ENCODE peak calls at places on chromosomes 13 and 19, in six cellular contexts. One of them, this sample, is unnamed.
A peak's percentile ranks its signal among the peaks of the same experiment; 100 is the strongest.

GRCh38 chr13:106555631-106556328 is 12.2 kb downstream of the ARGLU1 start:
- DNase-seq in effector memory CD8-positive, alpha-beta T cell: no peak
- DNase-seq in head of caudate nucleus: no peak
- DNase-seq in lower lobe of right lung: no peak
- DNase-seq in IMR-90: peak; percentile 68
- DNase-seq in stomach: no peak
- DNase-seq in this sample: no peak

GRCh38 chr13:45119469-45119989 is 781 bp upstream of the GTF2F2 start:
- DNase-seq in effector memory CD8-positive, alpha-beta T cell: peak; percentile 61
- DNase-seq in head of caudate nucleus: no peak
- DNase-seq in lower lobe of right lung: no peak
- DNase-seq in IMR-90: peak; percentile 77
- DNase-seq in stomach: no peak
- DNase-seq in this sample: peak; percentile 52

GRCh38 chr13:61410669-61411297 is 4.9 kb downstream of the PCDH20 start:
- DNase-seq in effector memory CD8-positive, alpha-beta T cell: no peak
- DNase-seq in head of caudate nucleus: no peak
- DNase-seq in lower lobe of right lung: no peak
- DNase-seq in IMR-90: peak; percentile 8
- DNase-seq in stomach: no peak
- DNase-seq in this sample: no peak

GRCh38 chr13:79805317-79805716 is 324.4 kb downstream of the NDFIP2 start:
- DNase-seq in effector memory CD8-positive, alpha-beta T cell: no peak
- DNase-seq in head of caudate nucleus: no peak
- DNase-seq in lower lobe of right lung: no peak
- DNase-seq in IMR-90: no peak
- DNase-seq in stomach: no peak
- DNase-seq in this sample: no peak

GRCh38 chr13:44191504-44192171 is 182.0 kb upstream of the SERP2 start:
- DNase-seq in effector memory CD8-positive, alpha-beta T cell: peak; percentile 9
- DNase-seq in head of caudate nucleus: peak; percentile 28
- DNase-seq in lower lobe of right lung: no peak
- DNase-seq in IMR-90: peak; percentile 70
- DNase-seq in stomach: peak; percentile 43
- DNase-seq in this sample: peak; percentile 9

GRCh38 chr19:15810335-15810734 is 5.1 kb downstream of the OR10H1 start:
- DNase-seq in effector memory CD8-positive, alpha-beta T cell: no peak
- DNase-seq in head of caudate nucleus: no peak
- DNase-seq in lower lobe of right lung: no peak
- DNase-seq in IMR-90: no peak
- DNase-seq in stomach: peak; percentile 27
- DNase-seq in this sample: no peak

GRCh38 chr19:46903458-46903857 is 42.7 kb downstream of the ARHGAP35 start:
- DNase-seq in effector memory CD8-positive, alpha-beta T cell: no peak
- DNase-seq in head of caudate nucleus: no peak
- DNase-seq in lower lobe of right lung: no peak
- DNase-seq in IMR-90: no peak
- DNase-seq in stomach: no peak
- DNase-seq in this sample: no peak

GRCh38 chr19:33388231-33388816 is 14.8 kb downstream of the CEBPG start:
- DNase-seq in effector memory CD8-positive, alpha-beta T cell: no peak
- DNase-seq in head of caudate nucleus: no peak
- DNase-seq in lower lobe of right lung: no peak
- DNase-seq in IMR-90: no peak
- DNase-seq in stomach: no peak
- DNase-seq in this sample: no peak

GRCh38 chr19:42965204-42965603 is 28.2 kb upstream of the PSG7 start:
- DNase-seq in effector memory CD8-positive, alpha-beta T cell: no peak
- DNase-seq in head of caudate nucleus: no peak
- DNase-seq in lower lobe of right lung: no peak
- DNase-seq in IMR-90: peak; percentile 87
- DNase-seq in stomach: no peak
- DNase-seq in this sample: no peak

GRCh38 chr19:44662686-44663085 is 8.6 kb upstream of the CEACAM19 start:
- DNase-seq in effector memory CD8-positive, alpha-beta T cell: no peak
- DNase-seq in head of caudate nucleus: no peak
- DNase-seq in lower lobe of right lung: no peak
- DNase-seq in IMR-90: peak; percentile 31
- DNase-seq in stomach: no peak
- DNase-seq in this sample: no peak

GRCh38 chr19:29724102-29724641 is 9.1 kb upstream of the C19orf12 start:
- DNase-seq in effector memory CD8-positive, alpha-beta T cell: no peak
- DNase-seq in head of caudate nucleus: no peak
- DNase-seq in lower lobe of right lung: no peak
- DNase-seq in IMR-90: peak; percentile 5
- DNase-seq in stomach: no peak
- DNase-seq in this sample: no peak

GRCh38 chr13:108850706-108851105 is 221.3 kb downstream of the MYO16 start:
- DNase-seq in effector memory CD8-positive, alpha-beta T cell: no peak
- DNase-seq in head of caudate nucleus: no peak
- DNase-seq in lower lobe of right lung: no peak
- DNase-seq in IMR-90: no peak
- DNase-seq in stomach: no peak
- DNase-seq in this sample: no peak

GRCh38 chr13:23146811-23147245 is 34.0 kb upstream of the SGCG start:
- DNase-seq in effector memory CD8-positive, alpha-beta T cell: no peak
- DNase-seq in head of caudate nucleus: no peak
- DNase-seq in lower lobe of right lung: no peak
- DNase-seq in IMR-90: peak; percentile 24
- DNase-seq in stomach: no peak
- DNase-seq in this sample: no peak

GRCh38 chr13:71644579-71644978 is 222.4 kb downstream of the DACH1 start:
- DNase-seq in effector memory CD8-positive, alpha-beta T cell: no peak
- DNase-seq in head of caudate nucleus: no peak
- DNase-seq in lower lobe of right lung: no peak
- DNase-seq in IMR-90: no peak
- DNase-seq in stomach: no peak
- DNase-seq in this sample: no peak

GRCh38 chr13:111944171-111944583 is 122.8 kb upstream of the SOX1 start:
- DNase-seq in effector memory CD8-positive, alpha-beta T cell: no peak
- DNase-seq in head of caudate nucleus: no peak
- DNase-seq in lower lobe of right lung: no peak
- DNase-seq in IMR-90: no peak
- DNase-seq in stomach: no peak
- DNase-seq in this sample: no peak

GRCh38 chr13:24670927-24671326 is 9.3 kb upstream of the ATP12A start:
- DNase-seq in effector memory CD8-positive, alpha-beta T cell: peak; percentile 7
- DNase-seq in head of caudate nucleus: no peak
- DNase-seq in lower lobe of right lung: no peak
- DNase-seq in IMR-90: no peak
- DNase-seq in stomach: no peak
- DNase-seq in this sample: no peak

GRCh38 chr19:39398297-39398864 is 7.2 kb downstream of the MED29 start:
- DNase-seq in effector memory CD8-positive, alpha-beta T cell: peak; percentile 49
- DNase-seq in head of caudate nucleus: peak; percentile 36
- DNase-seq in lower lobe of right lung: peak; percentile 92
- DNase-seq in IMR-90: peak; percentile 84
- DNase-seq in stomach: peak; percentile 73
- DNase-seq in this sample: peak; percentile 54

GRCh38 chr13:73141292-73141771 is 82.5 kb downstream of the KLF5 start:
- DNase-seq in effector memory CD8-positive, alpha-beta T cell: no peak
- DNase-seq in head of caudate nucleus: no peak
- DNase-seq in lower lobe of right lung: no peak
- DNase-seq in IMR-90: peak; percentile 15
- DNase-seq in stomach: peak; percentile 29
- DNase-seq in this sample: no peak

GRCh38 chr19:4596033-4596904 is 36.8 kb upstream of the SEMA6B start:
- DNase-seq in effector memory CD8-positive, alpha-beta T cell: no peak
- DNase-seq in head of caudate nucleus: no peak
- DNase-seq in lower lobe of right lung: no peak
- DNase-seq in IMR-90: no peak
- DNase-seq in stomach: no peak
- DNase-seq in this sample: no peak

GRCh38 chr19:58055483-58055874 is 3.6 kb upstream of the ZNF135 start:
- DNase-seq in effector memory CD8-positive, alpha-beta T cell: no peak
- DNase-seq in head of caudate nucleus: peak; percentile 35
- DNase-seq in lower lobe of right lung: no peak
- DNase-seq in IMR-90: no peak
- DNase-seq in stomach: no peak
- DNase-seq in this sample: no peak

GRCh38 chr13:93248627-93249047 is 22.0 kb downstream of the GPC6 start:
- DNase-seq in effector memory CD8-positive, alpha-beta T cell: no peak
- DNase-seq in head of caudate nucleus: no peak
- DNase-seq in lower lobe of right lung: peak; percentile 68
- DNase-seq in IMR-90: peak; percentile 35
- DNase-seq in stomach: peak; percentile 31
- DNase-seq in this sample: no peak

GRCh38 chr19:34452671-34453253 is 24.6 kb downstream of the UBA2 start:
- DNase-seq in effector memory CD8-positive, alpha-beta T cell: no peak
- DNase-seq in head of caudate nucleus: no peak
- DNase-seq in lower lobe of right lung: no peak
- DNase-seq in IMR-90: peak; percentile 64
- DNase-seq in stomach: no peak
- DNase-seq in this sample: no peak

GRCh38 chr13:21675095-21676007 is 4.5 kb downstream of the FGF9 start:
- DNase-seq in effector memory CD8-positive, alpha-beta T cell: peak; percentile 34
- DNase-seq in head of caudate nucleus: peak; percentile 55
- DNase-seq in lower lobe of right lung: peak; percentile 50
- DNase-seq in IMR-90: no peak
- DNase-seq in stomach: peak; percentile 40
- DNase-seq in this sample: peak; percentile 31

GRCh38 chr13:51955841-51956603 is 55.2 kb downstream of the ATP7B start:
- DNase-seq in effector memory CD8-positive, alpha-beta T cell: no peak
- DNase-seq in head of caudate nucleus: no peak
- DNase-seq in lower lobe of right lung: no peak
- DNase-seq in IMR-90: no peak
- DNase-seq in stomach: no peak
- DNase-seq in this sample: no peak

GRCh38 chr19:29804493-29804892 is 7.3 kb upstream of the CCNE1 start:
- DNase-seq in effector memory CD8-positive, alpha-beta T cell: no peak
- DNase-seq in head of caudate nucleus: no peak
- DNase-seq in lower lobe of right lung: peak; percentile 4
- DNase-seq in IMR-90: no peak
- DNase-seq in stomach: no peak
- DNase-seq in this sample: no peak

GRCh38 chr13:21218351-21219043 is 42.0 kb downstream of the MRPL57 start:
- DNase-seq in effector memory CD8-positive, alpha-beta T cell: no peak
- DNase-seq in head of caudate nucleus: no peak
- DNase-seq in lower lobe of right lung: no peak
- DNase-seq in IMR-90: no peak
- DNase-seq in stomach: no peak
- DNase-seq in this sample: no peak

GRCh38 chr13:112442483-112443090 is 66.4 kb downstream of the SPACA7 start:
- DNase-seq in effector memory CD8-positive, alpha-beta T cell: no peak
- DNase-seq in head of caudate nucleus: no peak
- DNase-seq in lower lobe of right lung: no peak
- DNase-seq in IMR-90: peak; percentile 5
- DNase-seq in stomach: no peak
- DNase-seq in this sample: no peak

GRCh38 chr19:50562996-50563395 is 5.2 kb downstream of the LRRC4B start:
- DNase-seq in effector memory CD8-positive, alpha-beta T cell: no peak
- DNase-seq in head of caudate nucleus: no peak
- DNase-seq in lower lobe of right lung: no peak
- DNase-seq in IMR-90: no peak
- DNase-seq in stomach: no peak
- DNase-seq in this sample: no peak